ENCODE peak calls at places on chromosomes 16 and 17, in nine cellular contexts. R is heart right ventricle, U is tibial nerve, G is endodermal cell, Y is IMR-90, B is keratinocyte, C is GM23248, X is body of pancreas, I is lung. V is an unnamed sample. For H3K36me3, the result is how much of the 10 kb centered on the place peaks cover.

GRCh38 chr16:53784312-53784711 is 80.4 kb downstream of the FTO start:
- DNase-seq in R (no peak), U (no peak), G (no peak), Y (no peak), B (no peak), C (no peak), X (no peak), I (no peak), V (no peak)

GRCh38 chr17:1769826-1770477 is 8.1 kb downstream of the SERPINF1 start:
- DNase-seq in R (no peak), U (no peak), G (peak), Y (no peak), B (peak), C (no peak), X (no peak), I (no peak), V (no peak)

GRCh38 chr16:65098916-65099315 is 22.9 kb downstream of the CDH11 start:
- DNase-seq in R (no peak), U (no peak), G (no peak), Y (peak), B (no peak), C (peak), X (no peak), I (no peak), V (no peak)

GRCh38 chr17:8836821-8837426 is 30.6 kb downstream of the PIK3R6 start:
- DNase-seq in R (no peak), U (no peak), G (no peak), Y (no peak), B (no peak), C (peak), X (no peak), I (peak), V (no peak)

GRCh38 chr16:59192551-59193199 is 458.6 kb upstream of the GOT2 start:
- DNase-seq in R (peak), U (peak), G (peak), Y (peak), B (no peak), C (peak), X (peak), I (no peak), V (no peak)

GRCh38 chr16:50742521-50743150 is 750 bp downstream of the CYLD start:
- DNase-seq in R (peak), U (no peak), G (peak), Y (peak), B (no peak), C (peak), X (peak), I (no peak), V (no peak)

GRCh38 chr17:27296427-27296979 is 2.6 kb downstream of the WSB1 start:
- DNase-seq in R (no peak), U (no peak), G (no peak), Y (peak), B (no peak), C (peak), X (no peak), I (no peak), V (no peak)

GRCh38 chr17:8997994-8998628 is 23.2 kb upstream of the NTN1 start:
- DNase-seq in R (no peak), U (peak), G (peak), Y (peak), B (no peak), C (peak), X (peak), I (peak), V (peak)

GRCh38 chr16:84656557-84657130 is 8.3 kb downstream of the KLHL36 start:
- DNase-seq in R (no peak), U (no peak), G (no peak), Y (no peak), B (no peak), C (no peak), X (no peak), I (no peak), V (no peak)

GRCh38 chr16:84657229-84657837 is 9.0 kb downstream of the KLHL36 start:
- DNase-seq in R (no peak), U (no peak), G (no peak), Y (no peak), B (no peak), C (no peak), X (no peak), I (no peak), V (no peak)

GRCh38 chr16:84652565-84652964 is 4.3 kb downstream of the KLHL36 start:
- DNase-seq in R (no peak), U (no peak), G (no peak), Y (no peak), B (no peak), C (no peak), X (no peak), I (no peak), V (no peak)

GRCh38 chr16:84654998-84655397 is 6.7 kb downstream of the KLHL36 start:
- DNase-seq in R (no peak), U (no peak), G (no peak), Y (no peak), B (no peak), C (no peak), X (no peak), I (no peak), V (no peak)

GRCh38 chr16:84654238-84654637 is 5.9 kb downstream of the KLHL36 start:
- DNase-seq in R (no peak), U (no peak), G (no peak), Y (no peak), B (no peak), C (no peak), X (no peak), I (no peak), V (no peak)
- H3K36me3 ChIP-seq in R (under half), U (under half), G (under half), Y (under half), B (under half), C (under half), X (under half), I (under half), V (under half)

GRCh38 chr17:60451965-60452364 is 29.7 kb downstream of the CHCT1 start:
- DNase-seq in R (no peak), U (no peak), G (no peak), Y (no peak), B (no peak), C (no peak), X (no peak), I (no peak), V (no peak)
- H3K36me3 ChIP-seq in R (under half), U (under half), G (half or more), Y (under half), B (under half), C (half or more), X (under half), I (under half), V (under half)

GRCh38 chr16:67226804-67227566 is at the start of gene TMEM208:
- DNase-seq in R (peak), U (peak), G (peak), Y (peak), B (peak), C (peak), X (peak), I (peak), V (peak)

GRCh38 chr16:67228034-67228785 is 1.3 kb downstream of the TMEM208 start:
- DNase-seq in R (no peak), U (no peak), G (peak), Y (no peak), B (no peak), C (no peak), X (no peak), I (no peak), V (no peak)

GRCh38 chr16:67227567-67227921 is 614 bp downstream of the TMEM208 start:
- DNase-seq in R (no peak), U (no peak), G (no peak), Y (no peak), B (no peak), C (peak), X (no peak), I (no peak), V (no peak)

GRCh38 chr16:67229906-67230808 is 3.2 kb downstream of the TMEM208 start:
- DNase-seq in R (no peak), U (no peak), G (peak), Y (no peak), B (no peak), C (no peak), X (no peak), I (no peak), V (no peak)

GRCh38 chr16:67228905-67229304 is 2.0 kb downstream of the TMEM208 start:
- DNase-seq in R (no peak), U (no peak), G (peak), Y (no peak), B (no peak), C (no peak), X (no peak), I (no peak), V (no peak)
- H3K36me3 ChIP-seq in R (under half), U (under half), G (half or more), Y (half or more), B (under half), C (under half), X (under half), I (under half), V (under half)

GRCh38 chr16:1610841-1611653 is 825 bp downstream of the IFT140 start:
- DNase-seq in R (no peak), U (no peak), G (no peak), Y (no peak), B (no peak), C (peak), X (no peak), I (no peak), V (no peak)

GRCh38 chr16:1602285-1602684 is 9.6 kb downstream of the IFT140 start:
- DNase-seq in R (no peak), U (no peak), G (no peak), Y (no peak), B (no peak), C (no peak), X (no peak), I (no peak), V (no peak)

GRCh38 chr16:1610071-1610840 is 1.6 kb downstream of the IFT140 start:
- DNase-seq in R (peak), U (peak), G (peak), Y (peak), B (peak), C (peak), X (peak), I (peak), V (peak)

GRCh38 chr16:1601489-1601888 is 10.4 kb downstream of the IFT140 start:
- DNase-seq in R (no peak), U (no peak), G (no peak), Y (no peak), B (no peak), C (no peak), X (no peak), I (peak), V (no peak)

DNA sequence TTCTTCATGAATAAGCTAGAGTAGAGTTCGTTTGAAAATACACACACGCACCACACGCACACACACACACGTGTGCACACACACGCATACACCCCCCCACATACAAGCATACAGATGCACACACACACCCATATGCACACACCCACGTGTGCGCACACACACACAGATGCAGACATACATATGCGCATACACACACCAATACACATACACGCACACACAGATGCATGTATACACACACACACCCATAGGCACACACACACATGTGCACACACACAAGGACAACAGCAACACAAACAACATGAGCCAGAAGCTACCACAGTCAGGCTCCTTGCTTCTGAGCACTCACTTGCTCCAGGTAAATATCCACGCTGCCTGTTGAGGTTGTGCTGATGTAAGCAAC is 5.1 kb downstream of the IFT140 start:
- DNase-seq in R (no peak), U (no peak), G (no peak), Y (no peak), B (no peak), C (no peak), X (no peak), I (no peak), V (no peak)
- H3K36me3 ChIP-seq in R (under half), U (under half), G (under half), Y (under half), B (under half), C (under half), X (under half), I (under half), V (under half)